ENCODE peak calls at places on chromosomes 3 and 15, in five cellular contexts. I, T, Z, O and V are unnamed samples.

GRCh38 chr3:156723182-156723619 is 48.8 kb downstream of the TIPARP start:
- DNase-seq in I (peak; percentile 19), T (no peak), Z (no peak), O (no peak), V (no peak)

GRCh38 chr3:115660646-115661442 is 37.5 kb downstream of the GAP43 start:
- DNase-seq in I (peak; percentile 27), T (no peak), Z (no peak), O (no peak), V (no peak)

GRCh38 chr15:42832577-42832976 is 88.0 kb downstream of the TTBK2 start:
- DNase-seq in I (peak; percentile 87), T (no peak), Z (no peak), O (no peak), V (no peak)

GRCh38 chr15:65204236-65204930 is 6.9 kb downstream of the CILP start:
- DNase-seq in I (no peak), T (no peak), Z (no peak), O (no peak), V (no peak)

GRCh38 chr3:56769125-56769709 is 32.5 kb downstream of the ARHGEF3 start:
- DNase-seq in I (no peak), T (no peak), Z (no peak), O (no peak), V (no peak)

GRCh38 chr3:100416176-100416575 is 14.8 kb downstream of the LNP1 start:
- DNase-seq in I (no peak), T (no peak), Z (no peak), O (no peak), V (no peak)

GRCh38 chr3:193372783-193373182 is 5.8 kb downstream of the ATP13A5 start:
- DNase-seq in I (no peak), T (no peak), Z (no peak), O (no peak), V (no peak)

GRCh38 chr3:117059990-117060338 is 350.4 kb downstream of the TUSC7 start:
- DNase-seq in I (no peak), T (no peak), Z (no peak), O (no peak), V (no peak)

GRCh38 chr15:75685195-75685594 is 27.5 kb downstream of the CSPG4 start:
- DNase-seq in I (no peak), T (no peak), Z (no peak), O (no peak), V (no peak)

GRCh38 chr3:71710906-71711494 is 14.2 kb downstream of the EIF4E3 start:
- DNase-seq in I (peak; percentile 68), T (no peak), Z (peak; percentile 46), O (no peak), V (no peak)

GRCh38 chr3:46113608-46114007 is 86.3 kb upstream of the XCR1 start:
- DNase-seq in I (no peak), T (no peak), Z (no peak), O (no peak), V (no peak)

GRCh38 chr3:128624526-128625138 is 26.0 kb downstream of the RPN1 start:
- DNase-seq in I (no peak), T (no peak), Z (no peak), O (no peak), V (no peak)

GRCh38 chr15:89416339-89417183 is 79.8 kb downstream of the RHCG start:
- DNase-seq in I (peak; percentile 48), T (peak; percentile 72), Z (peak; percentile 84), O (peak; percentile 41), V (peak; percentile 94)

GRCh38 chr15:66287461-66288055 is 5.8 kb upstream of the DIS3L start:
- DNase-seq in I (peak; percentile 59), T (no peak), Z (peak; percentile 44), O (no peak), V (no peak)

GRCh38 chr3:184164648-184165330 is 9.6 kb downstream of the DVL3 start:
- DNase-seq in I (no peak), T (no peak), Z (no peak), O (no peak), V (no peak)

GRCh38 chr3:38098376-38098723 is 38.6 kb downstream of the ACAA1 start:
- DNase-seq in I (no peak), T (no peak), Z (no peak), O (no peak), V (no peak)

GRCh38 chr3:86245360-86245759 is 745.6 kb downstream of the VGLL3 start:
- DNase-seq in I (no peak), T (no peak), Z (no peak), O (no peak), V (peak; percentile 4)

GRCh38 chr15:98442379-98442833 is 205.9 kb upstream of the IGF1R start:
- DNase-seq in I (peak; percentile 81), T (no peak), Z (peak; percentile 41), O (peak; percentile 50), V (peak; percentile 70)

GRCh38 chr15:68774521-68775293 is 46.0 kb downstream of the ANP32A start:
- DNase-seq in I (peak; percentile 86), T (no peak), Z (no peak), O (peak; percentile 71), V (no peak)

GRCh38 chr3:147493666-147494065 is 84.5 kb downstream of the ZIC1 start:
- DNase-seq in I (no peak), T (no peak), Z (no peak), O (no peak), V (no peak)

GRCh38 chr3:166425900-166426611 is 588.8 kb upstream of the BCHE start:
- DNase-seq in I (no peak), T (no peak), Z (no peak), O (no peak), V (peak; percentile 39)
- TF ChIP-seq CTCF in I (peak; percentile 1), T (no peak), Z (no peak), O (no peak), V (no peak)

DNA sequence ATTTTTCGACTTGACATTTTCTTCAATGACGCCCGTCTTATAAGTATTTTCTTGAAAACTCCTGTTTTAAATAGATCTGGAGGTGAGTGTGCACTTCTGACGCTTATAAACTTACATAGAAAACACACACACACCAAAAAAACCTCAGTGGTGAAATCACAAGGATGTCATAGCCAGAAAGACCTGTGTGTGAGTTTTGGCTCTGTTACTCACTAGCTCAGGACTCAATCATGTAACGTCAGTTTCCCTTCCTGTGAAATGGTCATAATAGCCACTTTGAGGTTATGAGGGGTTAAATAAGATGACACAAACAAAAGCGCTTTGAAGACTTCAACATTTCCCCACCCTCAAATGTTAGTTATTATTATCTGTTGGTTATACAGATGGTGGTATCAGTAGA is 1.8 kb downstream of the IL20RB start:
- DNase-seq in I (no peak), T (no peak), Z (no peak), O (no peak), V (no peak)
- TF ChIP-seq CTCF in I (no peak), T (no peak), Z (no peak), O (no peak), V (no peak)

GRCh38 chr3:34263014-34263714 is 464.7 kb downstream of the PDCD6IP start:
- DNase-seq in I (no peak), T (no peak), Z (no peak), O (no peak), V (no peak)

GRCh38 chr3:34258271-34259015 is 460.0 kb downstream of the PDCD6IP start:
- DNase-seq in I (no peak), T (no peak), Z (no peak), O (no peak), V (no peak)

GRCh38 chr3:34260991-34261365 is 462.5 kb downstream of the PDCD6IP start:
- DNase-seq in I (peak; percentile 4), T (no peak), Z (no peak), O (no peak), V (no peak)

GRCh38 chr3:34256791-34257190 is 458.4 kb downstream of the PDCD6IP start:
- DNase-seq in I (no peak), T (no peak), Z (no peak), O (no peak), V (no peak)

DNA sequence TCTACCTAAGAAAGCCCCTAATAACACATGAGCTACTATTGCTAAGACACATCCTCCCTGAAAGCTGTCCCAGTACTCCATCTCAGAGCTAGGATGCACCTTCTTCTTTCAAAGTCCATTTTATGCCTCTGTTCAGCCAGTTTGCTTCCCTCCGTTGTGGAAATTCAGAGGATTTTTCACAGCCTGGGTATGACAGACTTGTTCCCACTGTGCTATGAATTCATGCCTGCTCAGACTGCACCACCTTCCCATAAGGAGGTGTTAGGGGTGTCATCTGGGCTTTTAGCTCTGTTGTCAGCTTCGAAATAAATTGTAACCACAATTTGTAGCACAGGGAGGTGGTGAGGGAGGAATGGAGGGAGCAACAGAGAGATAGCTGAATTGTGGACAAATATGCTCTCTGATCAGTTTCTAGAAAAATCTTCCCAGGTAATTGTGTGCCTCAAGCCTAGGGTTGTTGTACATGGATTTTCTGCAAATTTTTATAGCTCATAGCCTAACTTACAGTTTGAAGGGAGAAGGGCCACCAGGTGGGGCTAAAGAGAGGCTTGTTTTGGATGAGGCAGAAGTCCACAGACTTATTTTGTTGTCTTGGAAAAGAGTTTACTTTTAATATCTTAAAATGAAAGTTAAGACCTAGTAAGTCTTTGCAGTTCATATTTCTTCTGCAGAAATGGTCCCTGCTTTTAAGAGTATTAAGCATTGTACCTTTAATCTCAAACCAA is 462.0 kb downstream of the PDCD6IP start:
- DNase-seq in I (peak; percentile 59), T (no peak), Z (peak; percentile 18), O (peak; percentile 41), V (peak; percentile 58)
- TF ChIP-seq CTCF in I (peak; percentile 69), T (peak; percentile 44), Z (peak; percentile 61), O (no peak), V (peak; percentile 38)

GRCh38 chr15:69854521-69855171 is 243.1 kb downstream of the TLE3 start:
- DNase-seq in I (peak; percentile 61), T (no peak), Z (no peak), O (no peak), V (no peak)
- TF ChIP-seq CTCF in I (no peak), T (no peak), Z (no peak), O (no peak), V (no peak)

DNA sequence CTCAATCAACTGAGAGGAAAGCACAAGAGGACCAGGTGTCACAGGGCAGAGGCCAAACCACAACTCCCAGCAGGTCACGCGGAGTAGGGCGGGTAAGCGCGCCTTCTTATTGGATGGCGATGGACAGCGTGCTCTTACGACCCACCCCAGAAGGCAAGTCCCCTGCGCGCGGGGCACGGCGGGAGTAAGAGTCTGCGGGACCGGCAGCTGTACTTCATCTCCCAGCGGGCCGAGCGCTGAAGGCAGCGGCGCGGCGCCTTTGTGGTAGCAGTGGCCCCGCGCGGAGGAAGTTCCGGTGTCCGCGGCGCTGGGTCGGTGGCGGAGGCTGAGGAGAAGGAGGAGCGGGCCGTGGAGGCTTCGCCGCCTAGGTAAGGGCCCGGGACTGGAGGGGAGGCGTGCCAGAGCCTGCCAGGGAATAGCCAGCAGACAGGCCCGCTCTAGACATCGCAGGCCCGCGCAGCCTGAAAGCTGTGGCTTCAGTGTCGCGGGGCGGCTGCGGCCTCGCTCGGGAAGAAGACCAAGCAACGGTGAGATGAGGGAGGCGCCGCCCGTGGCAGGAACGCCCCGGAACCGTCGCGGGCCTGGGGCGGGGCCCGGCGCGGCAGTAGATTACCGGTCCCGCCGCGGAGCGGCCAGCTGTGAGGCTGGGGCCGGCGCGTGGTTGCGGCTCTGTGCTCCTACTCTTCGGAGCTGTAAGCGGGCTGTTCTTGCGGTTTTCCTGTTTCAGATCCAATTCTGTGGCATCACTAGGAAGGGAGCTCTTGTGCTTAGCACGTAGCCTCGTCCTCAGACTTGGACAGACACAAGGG is at the start of gene RBM6:
- DNase-seq in I (peak; percentile 96), T (peak; percentile 99), Z (peak; percentile 97), O (peak; percentile 96), V (peak; percentile 94)
- TF ChIP-seq CTCF in I (no peak), T (no peak), Z (no peak), O (no peak), V (no peak)

GRCh38 chr15:81809543-81809942 is 236.3 kb downstream of the MEX3B start:
- DNase-seq in I (peak; percentile 5), T (no peak), Z (no peak), O (no peak), V (peak; percentile 10)
- TF ChIP-seq CTCF in I (peak; percentile 5), T (no peak), Z (no peak), O (no peak), V (no peak)